ENCODE peak calls at places on chromosomes 4 and X, in nine cellular contexts. G is GM23338, P is HepG2, T is HCT116, Y is fibroblast of lung, W is endothelial cell of umbilical vein, U is osteoblast, A is hepatocyte, X is neural progenitor cell. S is an unnamed sample.

GRCh38 chr4:121139533-121140222 is 24.4 kb downstream of the TNIP3 start:
- DNase-seq in Y (peak; percentile 44), A (peak; percentile 6), U (no peak), W (peak; percentile 77), P (no peak), X (no peak), G (no peak), T (no peak), S (no peak)

GRCh38 chr4:133146574-133147198 is 2.4 kb upstream of the PCDH10 start:
- DNase-seq in G (peak; percentile 87), W (peak; percentile 88), Y (peak; percentile 77), P (peak; percentile 15), X (peak; percentile 80), A (peak; percentile 69), T (no peak), U (peak; percentile 84), S (no peak)

GRCh38 chrX:1440506-1440905 is 12.2 kb downstream of the ASMTL start:
- DNase-seq in T (no peak), U (no peak), Y (no peak), A (no peak), X (no peak), G (no peak), P (no peak), W (no peak), S (no peak)

GRCh38 chrX:118595501-118596042 is 100.0 kb downstream of the DOCK11 start:
- DNase-seq in X (no peak), U (no peak), P (no peak), G (no peak), T (no peak), W (no peak), Y (no peak), A (no peak), S (no peak)

GRCh38 chrX:39559229-39559628 is 538.5 kb downstream of the BCOR start:
- DNase-seq in P (no peak), W (no peak), Y (no peak), G (no peak), T (no peak), X (no peak), A (no peak), U (no peak), S (peak; percentile 52)

GRCh38 chr4:129429566-129430339 is 333.8 kb downstream of the C4orf33 start:
- DNase-seq in G (no peak), T (no peak), P (no peak), X (no peak), U (no peak), W (no peak), A (no peak), Y (no peak), S (no peak)

GRCh38 chr4:132417220-132417619 is 731.9 kb upstream of the PCDH10 start:
- DNase-seq in T (peak; percentile 18), U (no peak), W (no peak), P (no peak), G (peak; percentile 62), Y (no peak), X (peak; percentile 28), A (no peak), S (no peak)

GRCh38 chr4:166239354-166239753 is 366.3 kb downstream of the TLL1 start:
- DNase-seq in U (no peak), A (no peak), T (no peak), Y (no peak), X (no peak), W (no peak), P (no peak), G (no peak), S (no peak)

GRCh38 chr4:178215754-178216153 is 773.5 kb upstream of the AGA start:
- DNase-seq in A (no peak), Y (no peak), G (no peak), P (no peak), U (no peak), X (no peak), W (no peak), T (no peak), S (no peak)

GRCh38 chrX:104334971-104335370 is 80.2 kb upstream of the ESX1 start:
- DNase-seq in P (no peak), W (no peak), G (no peak), U (no peak), X (no peak), T (no peak), A (no peak), Y (no peak), S (no peak)

GRCh38 chr4:40186665-40187014 is 10.2 kb upstream of the RHOH start:
- DNase-seq in W (no peak), U (no peak), A (no peak), P (no peak), Y (no peak), X (no peak), T (no peak), G (no peak), S (no peak)

GRCh38 chr4:145716200-145716599 is 36.3 kb downstream of the C4orf51 start:
- DNase-seq in U (no peak), T (no peak), W (no peak), Y (peak; percentile 20), P (no peak), G (no peak), X (no peak), A (no peak), S (no peak)

GRCh38 chr4:7763106-7763505 is 176.6 kb downstream of the AFAP1 start:
- DNase-seq in Y (no peak), G (no peak), X (no peak), U (no peak), T (no peak), A (no peak), W (no peak), P (no peak), S (no peak)

GRCh38 chr4:26022346-26022891 is 108.4 kb downstream of the SMIM20 start:
- DNase-seq in A (peak; percentile 45), G (no peak), T (no peak), Y (peak; percentile 79), W (peak; percentile 45), U (peak; percentile 93), P (peak; percentile 73), X (no peak), S (no peak)

GRCh38 chr4:147118523-147118922 is 172.9 kb upstream of the TTC29 start:
- DNase-seq in T (no peak), A (no peak), P (no peak), U (peak; percentile 66), Y (peak; percentile 85), W (no peak), G (no peak), X (no peak), S (no peak)

DNA sequence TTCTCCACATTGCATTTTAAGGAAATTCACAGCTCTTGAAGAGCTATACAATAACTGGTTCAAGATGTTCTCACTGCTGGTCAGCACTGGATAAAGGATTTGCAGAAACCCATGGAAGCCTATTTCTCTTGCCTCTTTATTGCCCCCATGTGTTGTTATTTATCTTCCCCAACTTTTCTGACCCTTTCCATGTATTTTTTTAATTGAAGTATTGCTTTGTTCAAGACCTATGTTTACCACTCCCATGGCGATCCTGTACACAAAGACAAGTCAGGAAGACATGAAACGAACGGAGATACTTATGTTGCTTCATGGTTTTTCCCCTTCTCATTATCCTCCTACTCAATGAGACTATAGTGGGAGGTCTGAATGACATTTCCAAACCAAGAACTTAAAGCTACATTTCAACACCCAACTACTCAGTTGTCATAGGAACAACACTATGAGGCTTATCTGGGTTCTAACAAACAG is 566.4 kb upstream of the DIPK2B start:
- DNase-seq in P (no peak), U (no peak), T (no peak), G (no peak), A (no peak), Y (peak; percentile 50), X (no peak), W (peak; percentile 44), S (no peak)
- H3K79me2 ChIP-seq in P (peaks cover 35% of the 10 kb centered on the region), U (peaks cover 88% of the 10 kb centered on the region), T (peaks cover 99% of the 10 kb centered on the region), G (peaks cover 99% of the 10 kb centered on the region), A (peaks cover 68% of the 10 kb centered on the region), Y (peaks cover 88% of the 10 kb centered on the region), X (peaks cover 88% of the 10 kb centered on the region), W (peaks cover 92% of the 10 kb centered on the region), S (peaks cover 88% of the 10 kb centered on the region)

GRCh38 chrX:151714367-151714766 is 1.5 kb upstream of the FATE1 start:
- DNase-seq in U (no peak), T (no peak), Y (no peak), X (no peak), G (peak; percentile 30), A (no peak), W (no peak), P (no peak), S (no peak)

GRCh38 chrX:151712253-151712652 is 3.6 kb upstream of the FATE1 start:
- DNase-seq in A (no peak), G (no peak), Y (no peak), U (no peak), X (no peak), T (no peak), P (no peak), W (no peak), S (no peak)

GRCh38 chrX:151711787-151712186 is 4.0 kb upstream of the FATE1 start:
- DNase-seq in G (peak; percentile 5), X (no peak), Y (no peak), T (no peak), A (no peak), P (no peak), U (no peak), W (peak; percentile 1), S (no peak)

GRCh38 chrX:151715735-151716134 is at the start of gene FATE1:
- DNase-seq in P (no peak), Y (no peak), A (no peak), U (no peak), T (no peak), X (no peak), W (no peak), G (no peak), S (no peak)

GRCh38 chrX:151713859-151714258 is 2.0 kb upstream of the FATE1 start:
- DNase-seq in X (peak; percentile 52), Y (peak; percentile 0), W (no peak), U (no peak), A (peak; percentile 29), P (peak; percentile 0), G (peak; percentile 62), T (peak; percentile 2), S (no peak)
- TF ChIP-seq CTCF in X (peak; percentile 55), Y (peak; percentile 19), W (peak; percentile 27), U (peak; percentile 49), A (no peak), P (peak; percentile 63), G (peak; percentile 60), T (peak; percentile 44), S (peak; percentile 64)

DNA sequence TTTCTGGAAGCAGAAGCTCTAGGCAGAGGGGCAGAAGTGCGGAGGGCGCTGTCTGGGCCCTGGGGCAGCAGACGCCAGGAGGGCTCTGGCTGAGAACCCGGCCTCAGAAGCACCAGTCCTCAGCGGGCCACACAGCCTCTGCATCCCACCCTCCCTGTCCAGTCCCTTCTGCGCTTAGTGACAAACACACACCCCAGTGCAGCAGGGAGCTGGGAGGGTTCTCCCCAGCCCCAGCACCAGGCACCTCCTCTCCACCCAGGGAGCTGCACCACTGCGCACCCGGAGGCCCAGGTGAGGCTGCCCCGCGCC is 8.8 kb upstream of the HAUS3 start:
- DNase-seq in P (no peak), U (no peak), T (no peak), W (no peak), Y (no peak), A (peak; percentile 2), X (no peak), G (no peak), S (no peak)
- H4K20me1 ChIP-seq in P (no peaks in the 10 kb centered on the region), U (peaks cover 49% of the 10 kb centered on the region), T (no peaks in the 10 kb centered on the region), W (no peaks in the 10 kb centered on the region), Y (no peaks in the 10 kb centered on the region), A (peaks cover 42% of the 10 kb centered on the region), X (peaks cover 45% of the 10 kb centered on the region), G (no peaks in the 10 kb centered on the region), S (no peaks in the 10 kb centered on the region)

GRCh38 chrX:96314974-96315373 is 369.7 kb upstream of the DIAPH2 start:
- DNase-seq in A (no peak), T (no peak), W (peak; percentile 1), P (peak; percentile 0), G (no peak), U (peak; percentile 0), Y (peak; percentile 30), X (no peak), S (peak; percentile 5)

GRCh38 chrX:96311366-96311765 is 373.3 kb upstream of the DIAPH2 start:
- DNase-seq in P (no peak), Y (no peak), T (no peak), G (no peak), A (no peak), U (no peak), W (no peak), X (no peak), S (no peak)
- H3K79me2 ChIP-seq in P (no peaks in the 10 kb centered on the region), Y (no peaks in the 10 kb centered on the region), T (no peaks in the 10 kb centered on the region), G (no peaks in the 10 kb centered on the region), A (no peaks in the 10 kb centered on the region), U (no peaks in the 10 kb centered on the region), W (no peaks in the 10 kb centered on the region), X (no peaks in the 10 kb centered on the region), S (no peaks in the 10 kb centered on the region)